ENCODE peak calls at places on chromosomes 16 and 17, in five cellular contexts. One of them, this sample, is unnamed.

GRCh38 chr16:49924078-49924477 is 68.2 kb upstream of the ZNF423 start:
- DNase-seq in HCT116: peak
- DNase-seq in HepG2: no peak
- DNase-seq in WTC11: no peak
- DNase-seq in K562: peak
- DNase-seq in this sample: peak

GRCh38 chr16:22183901-22184614 is 21.8 kb downstream of the SDR42E2 start:
- DNase-seq in HCT116: no peak
- DNase-seq in K562: peak
- DNase-seq in WTC11: peak
- DNase-seq in HepG2: no peak
- DNase-seq in this sample: peak

GRCh38 chr17:75976175-75976848 is 2.7 kb downstream of the ACOX1 start:
- DNase-seq in WTC11: no peak
- DNase-seq in K562: no peak
- DNase-seq in HepG2: peak
- DNase-seq in HCT116: no peak
- DNase-seq in this sample: no peak

GRCh38 chr16:30526137-30526822 is at the start of gene ZNF768:
- DNase-seq in K562: peak
- DNase-seq in HepG2: peak
- DNase-seq in HCT116: no peak
- DNase-seq in WTC11: peak
- DNase-seq in this sample: peak

GRCh38 chr16:77763994-77764393 is 24.4 kb upstream of the VAT1L start:
- DNase-seq in HCT116: no peak
- DNase-seq in K562: no peak
- DNase-seq in WTC11: no peak
- DNase-seq in HepG2: no peak
- DNase-seq in this sample: no peak

GRCh38 chr16:67594956-67595355 is 32.6 kb downstream of the CTCF start:
- DNase-seq in K562: no peak
- DNase-seq in WTC11: no peak
- DNase-seq in HCT116: no peak
- DNase-seq in HepG2: no peak
- DNase-seq in this sample: no peak

GRCh38 chr17:44587339-44587738 is 30.1 kb downstream of the FZD2 start:
- DNase-seq in HCT116: peak
- DNase-seq in WTC11: no peak
- DNase-seq in HepG2: peak
- DNase-seq in K562: no peak
- DNase-seq in this sample: peak

GRCh38 chr17:4365628-4366311 is 705 bp downstream of the UBE2G1 start:
- DNase-seq in WTC11: peak
- DNase-seq in HepG2: no peak
- DNase-seq in HCT116: no peak
- DNase-seq in K562: peak
- DNase-seq in this sample: peak

GRCh38 chr17:42772945-42773289 is 332 bp upstream of the VPS25 start:
- DNase-seq in HCT116: no peak
- DNase-seq in K562: no peak
- DNase-seq in HepG2: no peak
- DNase-seq in WTC11: no peak
- DNase-seq in this sample: no peak

GRCh38 chr16:28254158-28254557 is 38.2 kb upstream of the SBK1 start:
- DNase-seq in HepG2: no peak
- DNase-seq in WTC11: no peak
- DNase-seq in HCT116: no peak
- DNase-seq in K562: no peak
- DNase-seq in this sample: no peak

GRCh38 chr16:70740919-70741778 is 55.3 kb upstream of the MTSS2 start:
- DNase-seq in WTC11: no peak
- DNase-seq in HCT116: no peak
- DNase-seq in K562: no peak
- DNase-seq in HepG2: no peak
- DNase-seq in this sample: no peak

GRCh38 chr17:72890711-72891110 is 201.8 kb downstream of the SLC39A11 start:
- DNase-seq in WTC11: no peak
- DNase-seq in HCT116: no peak
- DNase-seq in HepG2: no peak
- DNase-seq in K562: peak
- DNase-seq in this sample: no peak

GRCh38 chr17:21186399-21187187 is 27.4 kb downstream of the TMEM11 start:
- DNase-seq in HepG2: no peak
- DNase-seq in K562: no peak
- DNase-seq in WTC11: no peak
- DNase-seq in HCT116: no peak
- DNase-seq in this sample: no peak

GRCh38 chr16:53052519-53053501 is at the start of gene CHD9NB:
- DNase-seq in WTC11: no peak
- DNase-seq in HCT116: peak
- DNase-seq in HepG2: peak
- DNase-seq in K562: no peak
- DNase-seq in this sample: no peak

GRCh38 chr16:3187798-3188674 is at the start of gene OR1F1:
- DNase-seq in HepG2: peak
- DNase-seq in HCT116: peak
- DNase-seq in WTC11: peak
- DNase-seq in K562: peak
- DNase-seq in this sample: peak

GRCh38 chr17:81371910-81372760 is 23.1 kb upstream of the BAHCC1 start:
- DNase-seq in WTC11: peak
- DNase-seq in HepG2: no peak
- DNase-seq in HCT116: peak
- DNase-seq in K562: no peak
- DNase-seq in this sample: no peak

GRCh38 chr16:10494343-10495030 is 85.9 kb downstream of the EMP2 start:
- DNase-seq in WTC11: no peak
- DNase-seq in HepG2: no peak
- DNase-seq in HCT116: no peak
- DNase-seq in K562: no peak
- DNase-seq in this sample: no peak

GRCh38 chr17:9115446-9116265 is 94.3 kb downstream of the NTN1 start:
- DNase-seq in HCT116: no peak
- DNase-seq in K562: no peak
- DNase-seq in HepG2: peak
- DNase-seq in WTC11: peak
- DNase-seq in this sample: peak

GRCh38 chr17:81126281-81127132 is 38.8 kb upstream of the PVALEF start:
- DNase-seq in HCT116: no peak
- DNase-seq in WTC11: no peak
- DNase-seq in HepG2: no peak
- DNase-seq in K562: no peak
- DNase-seq in this sample: no peak

DNA sequence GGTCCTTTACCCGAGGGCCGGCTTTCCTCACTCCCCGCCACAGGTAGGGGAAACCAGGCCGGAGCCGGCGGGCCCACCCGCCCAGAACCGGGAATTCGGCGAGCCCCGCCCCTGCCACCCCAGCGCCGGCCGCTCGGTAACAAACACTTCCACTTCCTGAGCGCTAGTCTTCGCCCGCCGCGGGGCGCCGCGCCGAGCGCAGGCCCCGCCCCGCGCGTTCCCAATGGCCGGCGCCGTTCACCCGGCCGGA is 224 bp upstream of the NHERF1 start:
- DNase-seq in WTC11: peak
- DNase-seq in HCT116: no peak
- DNase-seq in HepG2: no peak
- DNase-seq in K562: no peak
- DNase-seq in this sample: no peak
- TF ChIP-seq SP1 in WTC11: no peak
- TF ChIP-seq SP1 in HCT116: no peak
- TF ChIP-seq SP1 in HepG2: no peak
- TF ChIP-seq SP1 in K562: no peak
- TF ChIP-seq SP1 in this sample: no peak

DNA sequence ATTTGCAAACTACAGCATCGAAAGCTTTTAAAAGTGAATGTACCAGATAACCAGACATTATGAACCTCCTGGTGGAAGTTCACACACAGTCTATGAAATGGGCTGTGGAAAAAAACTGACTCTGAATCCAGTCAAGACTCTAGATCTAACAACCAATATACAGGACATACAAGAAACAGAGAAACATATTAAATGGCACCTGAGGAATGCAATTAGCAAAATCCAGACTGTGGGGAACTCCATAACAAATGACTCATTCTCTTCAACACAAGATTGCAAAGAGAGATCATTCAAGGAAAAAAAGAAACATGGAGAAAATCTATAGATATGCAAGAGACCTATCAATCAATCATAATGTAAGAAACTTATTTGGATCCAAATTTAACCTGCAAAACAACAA is 119.0 kb downstream of the MYO1D start:
- DNase-seq in HepG2: no peak
- DNase-seq in HCT116: no peak
- DNase-seq in K562: no peak
- DNase-seq in WTC11: no peak
- DNase-seq in this sample: no peak
- TF ChIP-seq SP1 in HepG2: no peak
- TF ChIP-seq SP1 in HCT116: no peak
- TF ChIP-seq SP1 in K562: no peak
- TF ChIP-seq SP1 in WTC11: no peak
- TF ChIP-seq SP1 in this sample: no peak

GRCh38 chr16:74998481-74999207 is at the start of gene ZNRF1:
- DNase-seq in K562: peak
- DNase-seq in HepG2: peak
- DNase-seq in WTC11: peak
- DNase-seq in HCT116: peak
- DNase-seq in this sample: peak
- TF ChIP-seq SP1 in K562: peak
- TF ChIP-seq SP1 in HepG2: no peak
- TF ChIP-seq SP1 in WTC11: no peak
- TF ChIP-seq SP1 in HCT116: peak
- TF ChIP-seq SP1 in this sample: no peak

GRCh38 chr16:84851192-84852127 is 31.7 kb downstream of the CRISPLD2 start:
- DNase-seq in K562: no peak
- DNase-seq in HepG2: peak
- DNase-seq in HCT116: no peak
- DNase-seq in WTC11: no peak
- DNase-seq in this sample: no peak
- TF ChIP-seq SP1 in K562: no peak
- TF ChIP-seq SP1 in HepG2: no peak
- TF ChIP-seq SP1 in HCT116: no peak
- TF ChIP-seq SP1 in WTC11: no peak
- TF ChIP-seq SP1 in this sample: no peak

This sample was measured in HEK293T.